ENCODE peak calls at places on chromosome 12, in eight cellular contexts. C is hypothalamus, U is cerebellar nuclear complex, P is ovary, X is stomach, H is B cell, M is glutamatergic neuron, N is EL. Z is an unnamed sample.

GRCh38 chr12:120118710-120119097 is 2.2 kb upstream of the RAB35 start:
- DNase-seq in M (no peak), X (no peak), C (no peak), N (peak), H (no peak), P (no peak), U (no peak), Z (no peak)

GRCh38 chr12:2877959-2878732 is 1.1 kb downstream of the RHNO1 start:
- DNase-seq in U (no peak), C (no peak), M (no peak), X (no peak), N (peak), P (no peak), H (peak), Z (no peak)

GRCh38 chr12:12087693-12088034 is 16.9 kb downstream of the BCL2L14 start:
- DNase-seq in C (no peak), N (no peak), H (no peak), X (no peak), M (no peak), P (no peak), U (no peak), Z (no peak)

GRCh38 chr12:112153181-112153899 is 28.0 kb downstream of the TRAFD1 start:
- DNase-seq in C (no peak), U (no peak), H (no peak), M (no peak), P (no peak), N (no peak), X (no peak), Z (no peak)

GRCh38 chr12:48631071-48631470 is 51.0 kb downstream of the KANSL2 start:
- DNase-seq in N (no peak), X (no peak), M (no peak), H (no peak), P (no peak), U (no peak), C (no peak), Z (no peak)

GRCh38 chr12:25938581-25938980 is 19.9 kb upstream of the RASSF8 start:
- DNase-seq in H (no peak), N (no peak), P (no peak), U (no peak), X (no peak), C (no peak), M (no peak), Z (no peak)

GRCh38 chr12:93145086-93145485 is 216.0 kb upstream of the EEA1 start:
- DNase-seq in H (no peak), N (no peak), C (no peak), M (no peak), U (no peak), P (no peak), X (no peak), Z (no peak)

GRCh38 chr12:57242691-57243454 is 8.1 kb downstream of the STAC3 start:
- DNase-seq in X (peak), H (peak), C (peak), U (peak), N (peak), M (peak), P (no peak), Z (peak)

GRCh38 chr12:123109319-123109772 is 41.5 kb downstream of the PITPNM2 start:
- DNase-seq in N (no peak), H (no peak), X (no peak), P (no peak), M (no peak), C (peak), U (peak), Z (peak)

GRCh38 chr12:119308743-119309456 is 25.6 kb upstream of the CCDC60 start:
- DNase-seq in C (no peak), U (no peak), H (no peak), X (no peak), P (peak), N (no peak), M (peak), Z (no peak)

GRCh38 chr12:64097346-64098105 is 124.6 kb downstream of the KICS2 start:
- DNase-seq in X (no peak), M (no peak), N (peak), U (no peak), P (no peak), C (no peak), H (no peak), Z (no peak)

GRCh38 chr12:18217981-18218380 is 43.3 kb upstream of the PIK3C2G start:
- DNase-seq in C (no peak), N (no peak), M (no peak), P (no peak), U (no peak), X (no peak), H (no peak), Z (no peak)

GRCh38 chr12:117226505-117226904 is 36.2 kb upstream of the FBXO21 start:
- DNase-seq in H (no peak), P (no peak), C (no peak), M (no peak), U (no peak), X (no peak), N (no peak), Z (no peak)

GRCh38 chr12:48266826-48267225 is 63.7 kb upstream of the OR10AD1 start:
- DNase-seq in X (no peak), U (no peak), H (no peak), P (no peak), M (no peak), N (no peak), C (no peak), Z (no peak)

GRCh38 chr12:30796508-30796780 is 41.7 kb upstream of the CAPRIN2 start:
- DNase-seq in P (peak), U (no peak), C (no peak), M (no peak), X (no peak), H (peak), N (peak), Z (no peak)

GRCh38 chr12:113445544-113446176 is 23.5 kb downstream of the SDSL start:
- DNase-seq in U (no peak), N (no peak), P (no peak), X (no peak), H (no peak), M (no peak), C (no peak), Z (no peak)

GRCh38 chr12:114425031-114425626 is 19.2 kb upstream of the TBX5 start:
- DNase-seq in P (no peak), N (peak), X (no peak), C (no peak), H (no peak), U (no peak), M (no peak), Z (no peak)

GRCh38 chr12:95446511-95446910 is 27.4 kb upstream of the METAP2 start:
- DNase-seq in X (peak), H (no peak), P (peak), U (no peak), N (no peak), C (peak), M (peak), Z (peak)

GRCh38 chr12:46948936-46949555 is 123.2 kb upstream of the SLC38A4 start:
- DNase-seq in U (no peak), N (no peak), X (no peak), C (no peak), H (no peak), P (no peak), M (no peak), Z (no peak)

GRCh38 chr12:68207276-68207675 is 18.3 kb downstream of the IL26 start:
- DNase-seq in C (no peak), H (no peak), N (no peak), M (no peak), U (no peak), X (no peak), P (no peak), Z (no peak)

GRCh38 chr12:18782827-18783226 is 44.9 kb downstream of the CAPZA3 start:
- DNase-seq in U (no peak), N (no peak), M (no peak), H (no peak), P (no peak), C (no peak), X (no peak), Z (no peak)

GRCh38 chr12:95830335-95831089 is 28.2 kb upstream of the SNRPF start:
- DNase-seq in N (no peak), C (no peak), X (no peak), P (no peak), U (no peak), H (no peak), M (no peak), Z (no peak)

GRCh38 chr12:30166416-30166815 is 382.7 kb upstream of the TMTC1 start:
- DNase-seq in X (no peak), C (no peak), P (no peak), M (no peak), U (no peak), H (no peak), N (no peak), Z (no peak)

GRCh38 chr12:123956249-123956648 is 16.4 kb downstream of the CCDC92 start:
- DNase-seq in C (no peak), U (no peak), M (no peak), H (no peak), X (no peak), P (no peak), N (no peak), Z (no peak)

Z was measured in testis.